ENCODE peak calls at places on chromosome 21, in six cellular contexts. One of them, this sample, is unnamed.
A peak's percentile ranks its signal among the peaks of the same experiment; 100 is the strongest.

GRCh38 chr21:42456457-42456856 is 39.6 kb downstream of the RSPH1 start:
- DNase-seq in A549: no peak
- DNase-seq in K562: no peak
- DNase-seq in GM12878: no peak
- DNase-seq in endothelial cell of umbilical vein: no peak
- DNase-seq in NB4: peak; percentile 62
- DNase-seq in this sample: no peak

GRCh38 chr21:25370311-25370744 is 237.0 kb downstream of the MRPL39 start:
- DNase-seq in endothelial cell of umbilical vein: peak; percentile 75
- DNase-seq in NB4: no peak
- DNase-seq in K562: no peak
- DNase-seq in GM12878: no peak
- DNase-seq in A549: no peak
- DNase-seq in this sample: no peak

GRCh38 chr21:34204481-34205439 is 131.4 kb downstream of the MRPS6 start:
- DNase-seq in endothelial cell of umbilical vein: no peak
- DNase-seq in K562: no peak
- DNase-seq in A549: no peak
- DNase-seq in NB4: no peak
- DNase-seq in GM12878: no peak
- DNase-seq in this sample: no peak

GRCh38 chr21:26850116-26850643 is 5.0 kb upstream of the ADAMTS1 start:
- DNase-seq in K562: peak; percentile 15
- DNase-seq in NB4: peak; percentile 45
- DNase-seq in endothelial cell of umbilical vein: peak; percentile 75
- DNase-seq in GM12878: peak; percentile 0
- DNase-seq in A549: no peak
- DNase-seq in this sample: peak; percentile 36

GRCh38 chr21:42071146-42071737 is at the start of gene UMODL1:
- DNase-seq in GM12878: no peak
- DNase-seq in endothelial cell of umbilical vein: no peak
- DNase-seq in K562: no peak
- DNase-seq in A549: no peak
- DNase-seq in NB4: no peak
- DNase-seq in this sample: no peak

GRCh38 chr21:43273708-43274021 is 104.9 kb downstream of the CRYAA start:
- DNase-seq in endothelial cell of umbilical vein: no peak
- DNase-seq in GM12878: no peak
- DNase-seq in A549: no peak
- DNase-seq in NB4: no peak
- DNase-seq in K562: no peak
- DNase-seq in this sample: no peak

GRCh38 chr21:24093032-24093431 is 1514.2 kb downstream of the MRPL39 start:
- DNase-seq in endothelial cell of umbilical vein: no peak
- DNase-seq in NB4: no peak
- DNase-seq in K562: no peak
- DNase-seq in GM12878: no peak
- DNase-seq in A549: no peak
- DNase-seq in this sample: no peak

GRCh38 chr21:45050786-45051489 is 23.4 kb upstream of the ADARB1 start:
- DNase-seq in A549: no peak
- DNase-seq in K562: no peak
- DNase-seq in GM12878: no peak
- DNase-seq in endothelial cell of umbilical vein: no peak
- DNase-seq in NB4: no peak
- DNase-seq in this sample: no peak

GRCh38 chr21:15014220-15014619 is 50.6 kb downstream of the NRIP1 start:
- DNase-seq in NB4: no peak
- DNase-seq in K562: no peak
- DNase-seq in A549: no peak
- DNase-seq in endothelial cell of umbilical vein: no peak
- DNase-seq in GM12878: no peak
- DNase-seq in this sample: no peak

DNA sequence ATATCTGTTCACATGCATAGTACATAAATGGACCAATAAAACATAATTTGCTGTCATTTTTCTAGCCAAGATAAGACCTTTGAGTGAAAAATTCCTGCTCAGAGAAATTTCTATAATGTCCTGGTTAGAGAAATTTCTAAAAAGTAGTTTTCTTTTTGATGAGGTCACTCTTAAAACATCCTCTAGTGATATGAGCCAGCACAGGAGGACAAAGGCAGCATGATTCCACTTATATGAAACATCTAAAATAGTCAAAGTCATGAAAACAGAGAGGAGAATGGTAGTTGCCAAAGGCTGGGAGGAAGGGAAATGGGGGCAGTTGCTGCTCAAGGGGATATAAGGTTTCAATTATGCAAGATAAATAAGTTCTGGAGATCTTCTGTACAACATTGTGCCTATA is 239.4 kb downstream of the BACH1 start:
- DNase-seq in NB4: no peak
- DNase-seq in A549: no peak
- DNase-seq in K562: no peak
- DNase-seq in endothelial cell of umbilical vein: no peak
- DNase-seq in GM12878: no peak
- DNase-seq in this sample: no peak
- TF ChIP-seq MYC in NB4: no peak
- TF ChIP-seq MYC in A549: no peak
- TF ChIP-seq MYC in K562: no peak
- TF ChIP-seq MYC in endothelial cell of umbilical vein: no peak
- TF ChIP-seq MYC in GM12878: no peak
- TF ChIP-seq MYC in this sample: no peak

GRCh38 chr21:17612023-17612564 is 607 bp downstream of the BTG3 start:
- DNase-seq in endothelial cell of umbilical vein: no peak
- DNase-seq in GM12878: no peak
- DNase-seq in NB4: peak; percentile 15
- DNase-seq in K562: no peak
- DNase-seq in A549: no peak
- DNase-seq in this sample: no peak

GRCh38 chr21:17611414-17612022 is 1.2 kb downstream of the BTG3 start:
- DNase-seq in K562: peak; percentile 43
- DNase-seq in A549: peak; percentile 46
- DNase-seq in endothelial cell of umbilical vein: peak; percentile 93
- DNase-seq in GM12878: peak; percentile 59
- DNase-seq in NB4: peak; percentile 69
- DNase-seq in this sample: peak; percentile 55

GRCh38 chr21:17612565-17613241 is at the start of gene BTG3:
- DNase-seq in K562: peak; percentile 96
- DNase-seq in A549: peak; percentile 35
- DNase-seq in NB4: peak; percentile 59
- DNase-seq in endothelial cell of umbilical vein: peak; percentile 67
- DNase-seq in GM12878: no peak
- DNase-seq in this sample: peak; percentile 47

GRCh38 chr21:17610862-17611261 is 1.8 kb downstream of the BTG3 start:
- DNase-seq in NB4: peak; percentile 1
- DNase-seq in endothelial cell of umbilical vein: no peak
- DNase-seq in K562: no peak
- DNase-seq in GM12878: no peak
- DNase-seq in A549: no peak
- DNase-seq in this sample: peak; percentile 13

DNA sequence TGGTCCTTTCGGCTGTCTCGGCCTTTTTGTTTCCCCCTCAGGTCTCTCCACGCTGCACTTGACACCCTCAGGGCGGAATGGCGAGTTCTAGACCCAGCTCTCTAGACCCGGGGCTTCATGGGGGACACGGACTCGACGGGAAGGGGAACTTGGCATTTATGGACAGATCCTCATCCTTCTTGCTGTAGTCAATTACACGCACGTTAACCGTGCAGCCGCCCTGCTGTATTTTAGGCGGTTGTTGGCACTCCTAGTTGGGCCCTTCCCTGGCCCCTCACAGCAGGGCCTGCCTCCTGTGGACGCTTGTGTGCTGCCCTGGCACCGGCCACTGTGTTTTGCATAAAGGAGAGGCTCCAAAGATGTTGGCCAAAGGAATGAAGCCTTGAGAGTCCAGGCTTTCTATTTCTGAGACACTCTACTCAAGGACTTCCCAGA is 558 bp upstream of the BTG3 start:
- DNase-seq in GM12878: no peak
- DNase-seq in A549: no peak
- DNase-seq in endothelial cell of umbilical vein: peak; percentile 22
- DNase-seq in NB4: no peak
- DNase-seq in K562: no peak
- DNase-seq in this sample: no peak
- TF ChIP-seq MYC in GM12878: no peak
- TF ChIP-seq MYC in A549: no peak
- TF ChIP-seq MYC in endothelial cell of umbilical vein: no peak
- TF ChIP-seq MYC in NB4: no peak
- TF ChIP-seq MYC in K562: no peak
- TF ChIP-seq MYC in this sample: no peak

GRCh38 chr21:37006521-37007291 is at the start of gene RIPPLY3:
- DNase-seq in endothelial cell of umbilical vein: no peak
- DNase-seq in GM12878: no peak
- DNase-seq in NB4: peak; percentile 38
- DNase-seq in A549: no peak
- DNase-seq in K562: no peak
- DNase-seq in this sample: no peak
- TF ChIP-seq MYC in endothelial cell of umbilical vein: no peak
- TF ChIP-seq MYC in GM12878: no peak
- TF ChIP-seq MYC in NB4: no peak
- TF ChIP-seq MYC in A549: no peak
- TF ChIP-seq MYC in K562: no peak
- TF ChIP-seq MYC in this sample: no peak

DNA sequence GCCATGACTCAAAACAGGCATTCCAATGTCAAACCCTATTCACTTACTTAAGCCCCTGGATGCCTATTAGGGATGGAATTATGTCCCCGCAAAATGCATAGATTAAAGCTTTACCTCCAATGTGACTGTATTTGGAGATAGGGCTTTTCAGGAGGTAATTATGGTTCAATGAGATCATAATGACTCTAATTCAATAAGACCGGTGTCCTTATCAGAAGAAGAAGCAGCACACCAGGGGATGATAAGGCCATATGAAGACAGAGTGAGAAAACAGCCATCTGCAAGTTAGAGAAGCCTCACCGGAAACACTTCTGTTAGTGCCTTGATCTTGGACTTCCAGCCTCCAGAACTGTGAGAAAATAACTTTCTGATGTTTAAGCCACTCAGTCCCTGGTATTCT is 1131.8 kb upstream of the TMPRSS15 start:
- DNase-seq in GM12878: no peak
- DNase-seq in endothelial cell of umbilical vein: no peak
- DNase-seq in A549: no peak
- DNase-seq in NB4: no peak
- DNase-seq in K562: peak; percentile 14
- DNase-seq in this sample: no peak
- TF ChIP-seq MYC in GM12878: no peak
- TF ChIP-seq MYC in endothelial cell of umbilical vein: no peak
- TF ChIP-seq MYC in A549: no peak
- TF ChIP-seq MYC in NB4: no peak
- TF ChIP-seq MYC in K562: no peak
- TF ChIP-seq MYC in this sample: no peak